ENCODE peak calls at places on chromosomes 11 and 22, in ten cellular contexts. B, X, T, Q, S, I, J, H, N and F are unnamed samples.

GRCh38 chr22:22390989-22391388 is 117.6 kb downstream of the ZNF280B start:
- DNase-seq in B (no peak), X (no peak), T (no peak), Q (no peak), S (no peak), I (no peak), J (no peak), H (no peak), N (no peak), F (no peak)

GRCh38 chr11:16846305-16846704 is 107.9 kb downstream of the C11orf58 start:
- DNase-seq in B (no peak), X (no peak), T (no peak), Q (no peak), S (no peak), I (no peak), J (peak; percentile 10), H (no peak), N (no peak), F (no peak)

GRCh38 chr11:78921517-78921916 is 346.9 kb upstream of the NARS2 start:
- DNase-seq in B (no peak), X (no peak), T (no peak), Q (no peak), S (no peak), I (no peak), J (no peak), H (no peak), N (no peak), F (no peak)

GRCh38 chr11:102882389-102883024 is 7.7 kb upstream of the MMP12 start:
- DNase-seq in B (no peak), X (no peak), T (no peak), Q (no peak), S (no peak), I (peak; percentile 61), J (no peak), H (no peak), N (no peak), F (no peak)

GRCh38 chr11:3050386-3051325 is 6.6 kb downstream of the CARS1 start:
- DNase-seq in B (no peak), X (no peak), T (no peak), Q (no peak), S (no peak), I (no peak), J (no peak), H (no peak), N (no peak), F (no peak)

GRCh38 chr22:42990131-42990838 is 24.7 kb downstream of the PACSIN2 start:
- DNase-seq in B (no peak), X (no peak), T (no peak), Q (no peak), S (no peak), I (peak; percentile 88), J (peak; percentile 86), H (no peak), N (no peak), F (no peak)

GRCh38 chr11:115409691-115410220 is 94.5 kb downstream of the CADM1 start:
- DNase-seq in B (no peak), X (peak; percentile 23), T (no peak), Q (no peak), S (peak; percentile 93), I (no peak), J (peak; percentile 2), H (peak; percentile 8), N (peak; percentile 23), F (no peak)

GRCh38 chr11:45872513-45873356 is 12.7 kb upstream of the MAPK8IP1 start:
- DNase-seq in B (peak; percentile 82), X (peak; percentile 83), T (peak; percentile 31), Q (no peak), S (peak; percentile 14), I (peak; percentile 88), J (peak; percentile 71), H (peak; percentile 86), N (peak; percentile 89), F (peak; percentile 70)

GRCh38 chr11:75265851-75266531 is 25.4 kb downstream of the TPBGL start:
- DNase-seq in B (peak; percentile 27), X (no peak), T (no peak), Q (no peak), S (no peak), I (peak; percentile 48), J (no peak), H (no peak), N (no peak), F (no peak)